ENCODE peak calls at places on chromosome 12, in five cellular contexts. A is psoas muscle, P is choroid plexus epithelial cell, T is fibroblast of lung, Z is IMR-90. W is an unnamed sample.

GRCh38 chr12:106285993-106286392 is 16.5 kb upstream of the TCP11L2 start:
- DNase-seq in A (no peak), P (no peak), T (no peak), Z (no peak), W (no peak)

GRCh38 chr12:122072031-122072970 is 6.3 kb upstream of the MLXIP start:
- DNase-seq in A (peak; percentile 72), P (peak; percentile 98), T (peak; percentile 94), Z (peak; percentile 95), W (peak; percentile 99)

GRCh38 chr12:916240-916639 is 33.3 kb downstream of the RAD52 start:
- DNase-seq in A (peak; percentile 24), P (no peak), T (no peak), Z (no peak), W (no peak)

GRCh38 chr12:79274571-79275064 is 410.0 kb downstream of the SYT1 start:
- DNase-seq in A (no peak), P (no peak), T (no peak), Z (no peak), W (no peak)

GRCh38 chr12:115213538-115213961 is 529.6 kb upstream of the TBX3 start:
- DNase-seq in A (no peak), P (no peak), T (no peak), Z (no peak), W (no peak)

GRCh38 chr12:49201595-49202295 is 12.9 kb upstream of the TUBA1A start:
- DNase-seq in A (no peak), P (peak; percentile 91), T (peak; percentile 49), Z (peak; percentile 70), W (no peak)

GRCh38 chr12:102879144-102879763 is 37.8 kb downstream of the PAH start:
- DNase-seq in A (peak; percentile 22), P (peak; percentile 53), T (peak; percentile 8), Z (peak; percentile 6), W (no peak)

GRCh38 chr12:32039917-32040575 is 66.6 kb upstream of the BICD1 start:
- DNase-seq in A (no peak), P (no peak), T (no peak), Z (no peak), W (no peak)

GRCh38 chr12:50536831-50537537 is 32.2 kb downstream of the DIP2B start:
- DNase-seq in A (no peak), P (no peak), T (no peak), Z (no peak), W (no peak)

GRCh38 chr12:24649209-24649608 is 299.7 kb downstream of the BCAT1 start:
- DNase-seq in A (no peak), P (no peak), T (no peak), Z (no peak), W (no peak)

GRCh38 chr12:92242917-92243316 is 97.3 kb upstream of the BTG1 start:
- DNase-seq in A (no peak), P (peak; percentile 81), T (peak; percentile 95), Z (peak; percentile 59), W (peak; percentile 91)

GRCh38 chr12:123445388-123446344 is 9.2 kb upstream of the RILPL2 start:
- DNase-seq in A (no peak), P (peak; percentile 61), T (peak; percentile 68), Z (peak; percentile 40), W (no peak)

GRCh38 chr12:105402366-105402765 is 71.9 kb downstream of the C12orf75 start:
- DNase-seq in A (no peak), P (no peak), T (no peak), Z (no peak), W (no peak)

GRCh38 chr12:51403744-51404143 is 12.5 kb upstream of the GALNT6 start:
- DNase-seq in A (no peak), P (no peak), T (no peak), Z (no peak), W (no peak)

GRCh38 chr12:14264777-14265176 is 100.7 kb upstream of the ATF7IP start:
- DNase-seq in A (no peak), P (peak; percentile 44), T (no peak), Z (peak; percentile 12), W (no peak)

GRCh38 chr12:48017496-48017895 is 13.2 kb upstream of the COL2A1 start:
- DNase-seq in A (no peak), P (no peak), T (no peak), Z (no peak), W (no peak)

GRCh38 chr12:42696424-42697149 is 107.0 kb upstream of the PRICKLE1 start:
- DNase-seq in A (peak; percentile 85), P (peak; percentile 94), T (peak; percentile 88), Z (peak; percentile 64), W (peak; percentile 78)

GRCh38 chr12:126616441-126616840 is 1551.2 kb downstream of the AACS start:
- DNase-seq in A (no peak), P (no peak), T (no peak), Z (no peak), W (no peak)

GRCh38 chr12:6855322-6855721 is 3.4 kb downstream of the USP5 start:
- DNase-seq in A (no peak), P (no peak), T (no peak), Z (no peak), W (no peak)

GRCh38 chr12:6854036-6854435 is 2.1 kb downstream of the USP5 start:
- DNase-seq in A (no peak), P (peak; percentile 12), T (no peak), Z (no peak), W (no peak)

GRCh38 chr12:6852651-6853354 is 853 bp downstream of the USP5 start:
- DNase-seq in A (no peak), P (peak; percentile 87), T (peak; percentile 82), Z (peak; percentile 79), W (peak; percentile 51)

GRCh38 chr12:6851921-6852650 is at the start of gene USP5:
- DNase-seq in A (peak; percentile 99), P (peak; percentile 100), T (peak; percentile 100), Z (peak; percentile 100), W (peak; percentile 99)

DNA sequence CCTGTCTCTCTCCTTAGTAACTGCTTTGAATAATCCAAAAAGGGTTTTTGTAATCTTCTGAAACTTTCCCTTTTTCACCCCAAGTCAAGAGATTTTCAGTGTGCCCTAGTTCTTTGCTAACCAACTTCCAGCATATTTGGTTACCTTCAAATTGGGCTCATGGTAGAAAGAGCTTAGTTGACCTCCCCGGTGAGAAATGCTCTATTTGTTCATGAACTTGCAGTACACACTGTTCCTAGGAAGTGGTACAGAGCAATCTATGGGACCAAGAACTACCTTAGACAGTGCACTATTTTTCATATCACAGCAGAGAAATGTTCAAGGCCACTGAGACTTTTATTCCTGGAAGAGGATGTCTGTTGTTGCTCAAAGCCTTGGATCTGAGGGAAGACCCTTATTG is 1.7 kb downstream of the USP5 start:
- DNase-seq in A (no peak), P (no peak), T (no peak), Z (no peak), W (no peak)
- H3K4me3 ChIP-seq in A (peak overlapping the region; percentile 85), P (no peak overlapping the region), T (no peak overlapping the region), Z (no peak overlapping the region), W (no peak overlapping the region)

DNA sequence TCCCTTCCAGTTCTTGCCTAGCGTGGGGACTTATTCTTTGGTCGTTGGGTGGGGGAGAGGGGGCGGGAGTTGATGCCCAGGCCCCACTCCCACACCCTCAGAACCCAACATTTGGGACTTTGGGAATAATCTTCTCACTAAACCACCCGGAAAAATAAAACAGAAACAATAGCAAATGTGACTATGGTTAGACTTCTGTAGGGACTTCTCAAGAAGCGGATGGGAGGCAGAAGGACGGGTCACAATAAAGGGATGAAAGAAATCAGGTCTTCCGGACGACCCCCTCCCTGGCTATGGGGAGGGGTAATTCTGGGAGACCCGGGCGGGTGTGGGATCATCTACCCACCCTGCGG is 28.5 kb upstream of the SMUG1 start:
- DNase-seq in A (no peak), P (no peak), T (no peak), Z (no peak), W (no peak)
- H3K4me3 ChIP-seq in A (peak overlapping the region; percentile 55), P (peak overlapping the region; percentile 52), T (peak overlapping the region; percentile 51), Z (peak overlapping the region; percentile 16), W (peak overlapping the region; percentile 48)

DNA sequence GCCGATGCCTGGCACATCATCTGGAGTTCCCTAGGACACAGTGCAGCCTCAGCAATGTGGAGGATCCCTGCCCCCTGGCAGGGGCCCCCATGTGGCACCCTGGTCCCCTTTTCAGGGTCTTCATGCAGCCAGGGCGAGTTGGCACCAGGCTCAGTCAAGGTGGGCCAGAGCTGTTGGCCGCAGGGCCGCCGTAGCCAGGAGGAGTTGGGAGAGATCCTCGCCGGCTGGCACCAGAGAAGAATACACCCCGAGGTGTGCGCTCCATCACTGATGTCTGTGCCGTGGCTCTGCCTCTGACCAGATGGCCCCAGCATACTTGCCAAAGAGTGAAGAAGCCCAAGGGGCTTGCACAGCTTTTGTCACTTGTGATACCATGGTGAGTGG is 11.0 kb downstream of the TPCN1 start:
- DNase-seq in A (no peak), P (no peak), T (no peak), Z (no peak), W (no peak)
- H3K4me3 ChIP-seq in A (peak overlapping the region; percentile 45), P (no peak overlapping the region), T (no peak overlapping the region), Z (no peak overlapping the region), W (no peak overlapping the region)

GRCh38 chr12:124864326-124864752 is 675 bp upstream of the SCARB1 start:
- DNase-seq in A (no peak), P (no peak), T (no peak), Z (no peak), W (no peak)
- H3K4me3 ChIP-seq in A (peak overlapping the region; percentile 71), P (peak overlapping the region; percentile 51), T (peak overlapping the region; percentile 14), Z (no peak overlapping the region), W (peak overlapping the region; percentile 35)

GRCh38 chr12:3083949-3084348 is 6.8 kb downstream of the TSPAN9 start:
- DNase-seq in A (no peak), P (peak; percentile 43), T (no peak), Z (no peak), W (no peak)

GRCh38 chr12:3086729-3087323 is 9.6 kb downstream of the TSPAN9 start:
- DNase-seq in A (no peak), P (no peak), T (no peak), Z (no peak), W (no peak)

GRCh38 chr12:3083241-3083921 is 6.2 kb downstream of the TSPAN9 start:
- DNase-seq in A (no peak), P (no peak), T (no peak), Z (no peak), W (no peak)

GRCh38 chr12:3084742-3085141 is 7.6 kb downstream of the TSPAN9 start:
- DNase-seq in A (no peak), P (no peak), T (no peak), Z (no peak), W (no peak)

GRCh38 chr12:3085341-3086125 is 8.4 kb downstream of the TSPAN9 start:
- DNase-seq in A (no peak), P (no peak), T (no peak), Z (no peak), W (no peak)
- H3K4me3 ChIP-seq in A (no peak overlapping the region), P (no peak overlapping the region), T (no peak overlapping the region), Z (no peak overlapping the region), W (no peak overlapping the region)

W was measured in skeletal muscle cell.